ENCODE peak calls at places on chromosomes 4 and X, in nine cellular contexts. O is OCI-LY7, R is endothelial cell, J is amniotic epithelial cell, K is Right ventricle myocardium superior, W is non-pigmented ciliary epithelial cell, T is M059J, C is GM20000, B is ascending aorta. I is an unnamed sample.

GRCh38 chrX:131734621-131735020 is 190.7 kb downstream of the OR13H1 start:
- DNase-seq in O (no peak), R (no peak), J (no peak), K (no peak), W (no peak), T (peak; percentile 21), C (no peak), B (peak; percentile 59), I (no peak)

GRCh38 chrX:57964975-57965374 is 54.7 kb upstream of the ZXDA start:
- DNase-seq in O (peak; percentile 22), R (no peak), J (peak; percentile 0), K (no peak), W (no peak), T (no peak), C (no peak), B (no peak), I (no peak)

GRCh38 chrX:132592880-132593279 is 104.0 kb upstream of the MBNL3 start:
- DNase-seq in O (peak; percentile 22), R (peak; percentile 24), J (no peak), K (no peak), W (no peak), T (peak; percentile 17), C (peak; percentile 8), B (no peak), I (peak; percentile 47)

GRCh38 chr4:3267576-3268394 is 18.8 kb downstream of the MSANTD1 start:
- DNase-seq in O (no peak), R (no peak), J (no peak), K (peak; percentile 21), W (no peak), T (no peak), C (no peak), B (no peak), I (peak; percentile 11)

GRCh38 chr4:176090115-176090514 is 24.5 kb downstream of the WDR17 start:
- DNase-seq in O (peak; percentile 3), R (no peak), J (no peak), K (no peak), W (no peak), T (no peak), C (no peak), B (no peak), I (no peak)

GRCh38 chrX:18984381-18985185 is 669 bp upstream of the PHKA2 start:
- DNase-seq in O (peak; percentile 87), R (peak; percentile 69), J (peak; percentile 63), K (peak; percentile 86), W (no peak), T (peak; percentile 80), C (peak; percentile 91), B (peak; percentile 13), I (peak; percentile 94)

GRCh38 chr4:68803013-68803412 is 12.8 kb upstream of the UGT2B10 start:
- DNase-seq in O (no peak), R (no peak), J (no peak), K (no peak), W (no peak), T (no peak), C (no peak), B (no peak), I (no peak)

GRCh38 chr4:37976513-37976912 is 16.3 kb downstream of the PTTG2 start:
- DNase-seq in O (no peak), R (no peak), J (peak; percentile 52), K (no peak), W (no peak), T (no peak), C (no peak), B (no peak), I (no peak)